ENCODE peak calls at places on chromosome 17, in nine cellular contexts. One of them, this sample, is unnamed.

GRCh38 chr17:78789663-78790181 is 7.6 kb upstream of the CYTH1 start:
- DNase-seq in stomach: peak; percentile 90
- DNase-seq in HCT116: no peak
- DNase-seq in HFFc6: no peak
- DNase-seq in upper lobe of right lung: peak; percentile 90
- DNase-seq in ascending aorta: no peak
- DNase-seq in fibroblast of pulmonary artery: peak; percentile 63
- DNase-seq in lung: peak; percentile 79
- DNase-seq in WERI-Rb-1: no peak
- DNase-seq in this sample: no peak

GRCh38 chr17:19304209-19304608 is 58.3 kb downstream of the B9D1 start:
- DNase-seq in fibroblast of pulmonary artery: peak; percentile 60
- DNase-seq in WERI-Rb-1: no peak
- DNase-seq in upper lobe of right lung: peak; percentile 65
- DNase-seq in HFFc6: peak; percentile 40
- DNase-seq in ascending aorta: peak; percentile 29
- DNase-seq in stomach: peak; percentile 53
- DNase-seq in HCT116: no peak
- DNase-seq in lung: peak; percentile 71
- DNase-seq in this sample: no peak

GRCh38 chr17:58370309-58370708 is 18.3 kb upstream of the SUPT4H1 start:
- DNase-seq in stomach: no peak
- DNase-seq in ascending aorta: no peak
- DNase-seq in fibroblast of pulmonary artery: no peak
- DNase-seq in upper lobe of right lung: no peak
- DNase-seq in WERI-Rb-1: no peak
- DNase-seq in HCT116: no peak
- DNase-seq in HFFc6: no peak
- DNase-seq in lung: no peak
- DNase-seq in this sample: no peak

GRCh38 chr17:27315322-27315721 is 21.4 kb downstream of the WSB1 start:
- DNase-seq in stomach: peak; percentile 67
- DNase-seq in lung: peak; percentile 68
- DNase-seq in HCT116: no peak
- DNase-seq in fibroblast of pulmonary artery: peak; percentile 89
- DNase-seq in HFFc6: peak; percentile 60
- DNase-seq in upper lobe of right lung: peak; percentile 77
- DNase-seq in ascending aorta: peak; percentile 79
- DNase-seq in WERI-Rb-1: no peak
- DNase-seq in this sample: peak; percentile 28

GRCh38 chr17:57751971-57752905 is 7.1 kb upstream of the CCDC182 start:
- DNase-seq in ascending aorta: no peak
- DNase-seq in HCT116: no peak
- DNase-seq in lung: no peak
- DNase-seq in fibroblast of pulmonary artery: no peak
- DNase-seq in WERI-Rb-1: peak; percentile 72
- DNase-seq in upper lobe of right lung: no peak
- DNase-seq in HFFc6: no peak
- DNase-seq in stomach: no peak
- DNase-seq in this sample: no peak

GRCh38 chr17:27756467-27757371 is 43.6 kb downstream of the NOS2 start:
- DNase-seq in WERI-Rb-1: peak; percentile 61
- DNase-seq in HCT116: peak; percentile 23
- DNase-seq in HFFc6: peak; percentile 32
- DNase-seq in fibroblast of pulmonary artery: peak; percentile 72
- DNase-seq in upper lobe of right lung: peak; percentile 65
- DNase-seq in ascending aorta: no peak
- DNase-seq in lung: peak; percentile 50
- DNase-seq in stomach: peak; percentile 69
- DNase-seq in this sample: peak; percentile 60

GRCh38 chr17:79747508-79748295 is 17.0 kb downstream of the ENPP7 start:
- DNase-seq in WERI-Rb-1: no peak
- DNase-seq in lung: no peak
- DNase-seq in HCT116: no peak
- DNase-seq in upper lobe of right lung: no peak
- DNase-seq in ascending aorta: no peak
- DNase-seq in stomach: no peak
- DNase-seq in HFFc6: no peak
- DNase-seq in fibroblast of pulmonary artery: no peak
- DNase-seq in this sample: no peak

GRCh38 chr17:49590874-49591273 is 15.2 kb downstream of the NXPH3 start:
- DNase-seq in HFFc6: no peak
- DNase-seq in ascending aorta: no peak
- DNase-seq in stomach: no peak
- DNase-seq in HCT116: no peak
- DNase-seq in WERI-Rb-1: no peak
- DNase-seq in upper lobe of right lung: no peak
- DNase-seq in lung: no peak
- DNase-seq in fibroblast of pulmonary artery: no peak
- DNase-seq in this sample: no peak

GRCh38 chr17:39626171-39626670 is 531 bp upstream of the PPP1R1B start:
- DNase-seq in HCT116: no peak
- DNase-seq in upper lobe of right lung: no peak
- DNase-seq in fibroblast of pulmonary artery: no peak
- DNase-seq in stomach: no peak
- DNase-seq in ascending aorta: no peak
- DNase-seq in lung: no peak
- DNase-seq in WERI-Rb-1: no peak
- DNase-seq in HFFc6: no peak
- DNase-seq in this sample: no peak

GRCh38 chr17:39963826-39964225 is 1.0 kb downstream of the GSDMA start:
- DNase-seq in fibroblast of pulmonary artery: no peak
- DNase-seq in HFFc6: no peak
- DNase-seq in WERI-Rb-1: no peak
- DNase-seq in stomach: no peak
- DNase-seq in ascending aorta: no peak
- DNase-seq in HCT116: no peak
- DNase-seq in lung: no peak
- DNase-seq in upper lobe of right lung: no peak
- DNase-seq in this sample: peak; percentile 77

GRCh38 chr17:51165680-51166197 is 472 bp upstream of the NME2 start:
- DNase-seq in WERI-Rb-1: peak; percentile 93
- DNase-seq in fibroblast of pulmonary artery: no peak
- DNase-seq in lung: no peak
- DNase-seq in stomach: peak; percentile 28
- DNase-seq in HFFc6: no peak
- DNase-seq in ascending aorta: no peak
- DNase-seq in HCT116: no peak
- DNase-seq in upper lobe of right lung: no peak
- DNase-seq in this sample: no peak

GRCh38 chr17:48335858-48336500 is 94.0 kb downstream of the SKAP1 start:
- DNase-seq in fibroblast of pulmonary artery: peak; percentile 77
- DNase-seq in HFFc6: peak; percentile 38
- DNase-seq in upper lobe of right lung: no peak
- DNase-seq in stomach: no peak
- DNase-seq in lung: no peak
- DNase-seq in HCT116: peak; percentile 78
- DNase-seq in WERI-Rb-1: no peak
- DNase-seq in ascending aorta: no peak
- DNase-seq in this sample: peak; percentile 59

GRCh38 chr17:78219396-78220150 is 5.5 kb downstream of the BIRC5 start:
- DNase-seq in fibroblast of pulmonary artery: no peak
- DNase-seq in stomach: no peak
- DNase-seq in HFFc6: no peak
- DNase-seq in HCT116: no peak
- DNase-seq in WERI-Rb-1: no peak
- DNase-seq in ascending aorta: no peak
- DNase-seq in lung: no peak
- DNase-seq in upper lobe of right lung: no peak
- DNase-seq in this sample: no peak

GRCh38 chr17:10262451-10262850 is 64.0 kb upstream of the GAS7 start:
- DNase-seq in HFFc6: no peak
- DNase-seq in WERI-Rb-1: no peak
- DNase-seq in ascending aorta: no peak
- DNase-seq in upper lobe of right lung: no peak
- DNase-seq in stomach: no peak
- DNase-seq in HCT116: no peak
- DNase-seq in lung: no peak
- DNase-seq in fibroblast of pulmonary artery: no peak
- DNase-seq in this sample: no peak

GRCh38 chr17:16933317-16934132 is 38.4 kb downstream of the TNFRSF13B start:
- DNase-seq in stomach: no peak
- DNase-seq in fibroblast of pulmonary artery: no peak
- DNase-seq in lung: no peak
- DNase-seq in WERI-Rb-1: no peak
- DNase-seq in HCT116: no peak
- DNase-seq in upper lobe of right lung: peak; percentile 35
- DNase-seq in ascending aorta: no peak
- DNase-seq in HFFc6: no peak
- DNase-seq in this sample: no peak

GRCh38 chr17:17151055-17151454 is 55.1 kb downstream of the PLD6 start:
- DNase-seq in WERI-Rb-1: no peak
- DNase-seq in lung: no peak
- DNase-seq in HFFc6: peak; percentile 93
- DNase-seq in fibroblast of pulmonary artery: peak; percentile 73
- DNase-seq in upper lobe of right lung: no peak
- DNase-seq in stomach: no peak
- DNase-seq in ascending aorta: no peak
- DNase-seq in HCT116: no peak
- DNase-seq in this sample: peak; percentile 88

GRCh38 chr17:43170766-43171681 is at the start of gene NBR1:
- DNase-seq in lung: peak; percentile 97
- DNase-seq in stomach: peak; percentile 97
- DNase-seq in ascending aorta: peak; percentile 95
- DNase-seq in HCT116: peak; percentile 99
- DNase-seq in fibroblast of pulmonary artery: peak; percentile 99
- DNase-seq in HFFc6: peak; percentile 96
- DNase-seq in WERI-Rb-1: peak; percentile 99
- DNase-seq in upper lobe of right lung: peak; percentile 95
- DNase-seq in this sample: peak; percentile 99
- TF ChIP-seq CTCF in lung: no peak
- TF ChIP-seq CTCF in stomach: no peak
- TF ChIP-seq CTCF in ascending aorta: no peak
- TF ChIP-seq CTCF in HCT116: peak; percentile 16
- TF ChIP-seq CTCF in fibroblast of pulmonary artery: peak; percentile 8
- TF ChIP-seq CTCF in HFFc6: peak; percentile 56
- TF ChIP-seq CTCF in WERI-Rb-1: peak; percentile 55
- TF ChIP-seq CTCF in upper lobe of right lung: peak; percentile 27
- TF ChIP-seq CTCF in this sample: no peak

DNA sequence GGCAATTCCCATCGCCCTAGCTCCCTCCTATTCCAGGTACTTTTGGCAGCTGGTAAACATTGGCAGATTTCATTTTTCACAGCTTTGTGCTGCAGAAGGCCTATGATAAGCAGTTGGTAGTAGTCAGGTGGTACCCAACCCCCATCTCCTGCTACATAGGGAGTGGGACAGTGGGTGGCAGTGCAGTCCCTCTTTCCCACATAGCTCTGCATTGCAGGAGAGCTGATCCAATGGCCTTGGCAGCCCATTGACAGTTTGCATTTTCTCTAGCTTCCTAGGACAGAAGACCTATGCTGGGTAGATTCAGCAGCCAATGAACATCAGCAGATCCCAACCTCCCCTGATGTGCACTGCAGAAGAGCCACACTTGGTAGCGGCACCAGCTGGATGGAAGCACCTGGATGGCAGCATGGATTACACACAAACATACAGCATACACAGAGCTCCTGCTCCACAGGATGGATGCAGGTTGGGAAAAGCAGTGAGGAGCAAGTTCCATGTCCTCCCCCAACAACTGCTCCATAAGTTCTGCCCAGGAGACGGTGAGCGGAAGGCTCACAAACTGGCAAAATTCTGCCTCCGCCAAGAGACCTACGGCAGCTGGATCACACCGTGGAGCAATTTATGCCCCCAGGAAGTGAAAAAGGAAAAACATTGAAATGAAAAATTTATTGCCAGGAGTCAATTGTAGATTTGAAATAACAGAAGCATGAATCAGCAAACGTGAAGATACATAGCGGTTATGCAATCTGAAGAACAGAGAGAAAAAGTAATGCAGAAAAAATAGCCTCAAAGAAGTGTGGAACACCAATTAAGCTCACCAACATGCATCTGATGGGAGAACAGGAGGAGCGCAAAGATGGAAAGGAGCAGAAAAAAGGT is 95.7 kb downstream of the CACNG1 start:
- DNase-seq in HFFc6: peak; percentile 20
- DNase-seq in stomach: no peak
- DNase-seq in HCT116: no peak
- DNase-seq in lung: no peak
- DNase-seq in WERI-Rb-1: no peak
- DNase-seq in ascending aorta: no peak
- DNase-seq in upper lobe of right lung: no peak
- DNase-seq in fibroblast of pulmonary artery: peak; percentile 74
- DNase-seq in this sample: peak; percentile 66
- TF ChIP-seq CTCF in HFFc6: no peak
- TF ChIP-seq CTCF in stomach: no peak
- TF ChIP-seq CTCF in HCT116: peak; percentile 30
- TF ChIP-seq CTCF in lung: no peak
- TF ChIP-seq CTCF in WERI-Rb-1: peak; percentile 69
- TF ChIP-seq CTCF in ascending aorta: no peak
- TF ChIP-seq CTCF in upper lobe of right lung: no peak
- TF ChIP-seq CTCF in fibroblast of pulmonary artery: peak; percentile 1
- TF ChIP-seq CTCF in this sample: no peak

GRCh38 chr17:45374501-45374900 is 57.7 kb upstream of the MAP3K14 start:
- DNase-seq in fibroblast of pulmonary artery: no peak
- DNase-seq in upper lobe of right lung: no peak
- DNase-seq in HFFc6: no peak
- DNase-seq in HCT116: no peak
- DNase-seq in ascending aorta: no peak
- DNase-seq in stomach: no peak
- DNase-seq in WERI-Rb-1: no peak
- DNase-seq in lung: no peak
- DNase-seq in this sample: no peak

GRCh38 chr17:45368661-45369060 is 51.8 kb upstream of the MAP3K14 start:
- DNase-seq in HCT116: no peak
- DNase-seq in WERI-Rb-1: no peak
- DNase-seq in upper lobe of right lung: no peak
- DNase-seq in lung: no peak
- DNase-seq in stomach: no peak
- DNase-seq in ascending aorta: no peak
- DNase-seq in HFFc6: peak; percentile 54
- DNase-seq in fibroblast of pulmonary artery: peak; percentile 48
- DNase-seq in this sample: no peak

GRCh38 chr17:45370949-45371413 is 54.2 kb upstream of the MAP3K14 start:
- DNase-seq in stomach: no peak
- DNase-seq in HFFc6: peak; percentile 21
- DNase-seq in lung: no peak
- DNase-seq in ascending aorta: no peak
- DNase-seq in fibroblast of pulmonary artery: no peak
- DNase-seq in HCT116: peak; percentile 56
- DNase-seq in upper lobe of right lung: peak; percentile 27
- DNase-seq in WERI-Rb-1: no peak
- DNase-seq in this sample: peak; percentile 65

GRCh38 chr17:45372325-45372869 is 55.6 kb upstream of the MAP3K14 start:
- DNase-seq in stomach: no peak
- DNase-seq in ascending aorta: no peak
- DNase-seq in upper lobe of right lung: peak; percentile 23
- DNase-seq in WERI-Rb-1: no peak
- DNase-seq in lung: no peak
- DNase-seq in HFFc6: no peak
- DNase-seq in fibroblast of pulmonary artery: no peak
- DNase-seq in HCT116: no peak
- DNase-seq in this sample: peak; percentile 21

GRCh38 chr17:45371414-45372324 is 54.8 kb upstream of the MAP3K14 start:
- DNase-seq in WERI-Rb-1: no peak
- DNase-seq in ascending aorta: no peak
- DNase-seq in upper lobe of right lung: peak; percentile 93
- DNase-seq in HCT116: peak; percentile 92
- DNase-seq in stomach: peak; percentile 84
- DNase-seq in lung: peak; percentile 84
- DNase-seq in HFFc6: peak; percentile 92
- DNase-seq in fibroblast of pulmonary artery: peak; percentile 97
- DNase-seq in this sample: peak; percentile 95
- TF ChIP-seq CTCF in WERI-Rb-1: no peak
- TF ChIP-seq CTCF in ascending aorta: no peak
- TF ChIP-seq CTCF in upper lobe of right lung: no peak
- TF ChIP-seq CTCF in HCT116: no peak
- TF ChIP-seq CTCF in stomach: no peak
- TF ChIP-seq CTCF in lung: no peak
- TF ChIP-seq CTCF in HFFc6: no peak
- TF ChIP-seq CTCF in fibroblast of pulmonary artery: no peak
- TF ChIP-seq CTCF in this sample: no peak

GRCh38 chr17:38510424-38511125 is 82.3 kb downstream of the ARHGAP23 start:
- DNase-seq in fibroblast of pulmonary artery: peak; percentile 41
- DNase-seq in HFFc6: peak; percentile 28
- DNase-seq in HCT116: no peak
- DNase-seq in lung: no peak
- DNase-seq in upper lobe of right lung: no peak
- DNase-seq in ascending aorta: no peak
- DNase-seq in WERI-Rb-1: peak; percentile 80
- DNase-seq in stomach: peak; percentile 38
- DNase-seq in this sample: no peak
- TF ChIP-seq CTCF in fibroblast of pulmonary artery: no peak
- TF ChIP-seq CTCF in HFFc6: no peak
- TF ChIP-seq CTCF in HCT116: no peak
- TF ChIP-seq CTCF in lung: no peak
- TF ChIP-seq CTCF in upper lobe of right lung: no peak
- TF ChIP-seq CTCF in ascending aorta: no peak
- TF ChIP-seq CTCF in WERI-Rb-1: peak; percentile 48
- TF ChIP-seq CTCF in stomach: no peak
- TF ChIP-seq CTCF in this sample: no peak